ENCODE peak calls at places on chromosome 11, in nine cellular contexts. Q, K, V, R, E, B, I, O and P are unnamed samples.
A peak's percentile ranks its signal among the peaks of the same experiment; 100 is the strongest.

GRCh38 chr11:65435981-65436411 is 13.4 kb downstream of the NEAT1 start:
- DNase-seq in Q (no peak), K (no peak), V (peak; percentile 70), R (peak; percentile 41), E (no peak), B (no peak), I (peak; percentile 71), O (peak; percentile 61), P (peak; percentile 25)

GRCh38 chr11:60377737-60378136 is 595 bp upstream of the MS4A7 start:
- DNase-seq in Q (peak; percentile 60), K (peak; percentile 75), V (peak; percentile 66), R (no peak), E (peak; percentile 69), B (no peak), I (peak; percentile 53), O (no peak), P (no peak)

GRCh38 chr11:40269865-40270264 is 1189.6 kb downstream of the LRRC4C start:
- DNase-seq in Q (no peak), K (no peak), V (no peak), R (no peak), E (no peak), B (no peak), I (no peak), O (no peak), P (no peak)

GRCh38 chr11:75996523-75997272 is 181.7 kb downstream of the UVRAG start:
- DNase-seq in Q (no peak), K (no peak), V (no peak), R (no peak), E (no peak), B (no peak), I (no peak), O (no peak), P (peak; percentile 64)

GRCh38 chr11:72014761-72015320 is 16.1 kb downstream of the IL18BP start:
- DNase-seq in Q (no peak), K (no peak), V (no peak), R (no peak), E (no peak), B (no peak), I (peak; percentile 44), O (no peak), P (no peak)

GRCh38 chr11:19183641-19184040 is 18.1 kb downstream of the CSRP3 start:
- DNase-seq in Q (no peak), K (no peak), V (no peak), R (no peak), E (no peak), B (no peak), I (no peak), O (no peak), P (no peak)

GRCh38 chr11:133712235-133712634 is 133.1 kb downstream of the SPATA19 start:
- DNase-seq in Q (no peak), K (no peak), V (no peak), R (no peak), E (no peak), B (no peak), I (no peak), O (no peak), P (no peak)

GRCh38 chr11:68936676-68937620 is 33.3 kb downstream of the IGHMBP2 start:
- DNase-seq in Q (no peak), K (no peak), V (no peak), R (no peak), E (no peak), B (peak; percentile 49), I (no peak), O (no peak), P (no peak)

GRCh38 chr11:14417186-14417585 is 58.2 kb upstream of the RRAS2 start:
- DNase-seq in Q (no peak), K (no peak), V (no peak), R (no peak), E (no peak), B (no peak), I (no peak), O (no peak), P (no peak)

GRCh38 chr11:27390959-27391326 is 27.9 kb upstream of the CCDC34 start:
- DNase-seq in Q (no peak), K (no peak), V (no peak), R (no peak), E (no peak), B (no peak), I (no peak), O (no peak), P (no peak)
- H3K4me3 ChIP-seq in Q (no peak overlapping the region), K (no peak overlapping the region), V (no peak overlapping the region), R (no peak overlapping the region), E (no peak overlapping the region), B (no peak overlapping the region), I (no peak overlapping the region), O (no peak overlapping the region), P (no peak overlapping the region)

DNA sequence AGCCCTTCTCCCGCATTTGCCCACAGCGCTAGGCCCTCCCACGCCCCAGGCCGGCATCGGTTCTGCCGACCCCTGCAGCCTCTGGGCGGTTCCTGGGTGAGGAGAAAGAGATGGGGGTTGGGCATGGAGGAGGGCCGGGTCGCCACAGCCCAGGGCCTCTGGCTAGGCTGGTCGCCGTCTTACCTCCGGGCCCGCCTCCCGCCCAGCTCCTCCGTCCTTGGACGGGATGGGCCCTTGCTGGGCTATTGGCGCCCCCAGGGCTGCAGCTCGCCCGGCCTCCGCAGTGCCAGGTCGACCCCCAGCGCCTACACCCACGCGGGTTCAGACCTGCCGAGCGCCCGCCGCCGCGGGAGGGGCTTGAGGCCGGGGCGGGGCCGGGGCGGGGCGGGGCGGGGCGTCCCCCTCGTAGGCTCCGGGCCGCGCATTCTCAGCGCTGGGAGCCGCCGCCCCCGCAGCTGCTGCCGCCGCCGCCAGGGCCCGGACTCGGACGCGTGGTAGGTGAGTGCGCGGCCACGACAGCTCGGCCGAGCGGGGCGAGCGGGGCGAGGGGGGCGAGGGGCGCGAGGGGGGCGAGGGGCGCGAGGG is at the start of gene CD151:
- DNase-seq in Q (no peak), K (peak; percentile 79), V (no peak), R (peak; percentile 64), E (peak; percentile 49), B (peak; percentile 76), I (peak; percentile 44), O (no peak), P (peak; percentile 55)
- TF ChIP-seq POLR2A in Q (no peak), K (peak; percentile 59), V (peak; percentile 24), R (no peak), E (no peak), B (no peak), I (peak; percentile 17), O (no peak), P (no peak)

DNA sequence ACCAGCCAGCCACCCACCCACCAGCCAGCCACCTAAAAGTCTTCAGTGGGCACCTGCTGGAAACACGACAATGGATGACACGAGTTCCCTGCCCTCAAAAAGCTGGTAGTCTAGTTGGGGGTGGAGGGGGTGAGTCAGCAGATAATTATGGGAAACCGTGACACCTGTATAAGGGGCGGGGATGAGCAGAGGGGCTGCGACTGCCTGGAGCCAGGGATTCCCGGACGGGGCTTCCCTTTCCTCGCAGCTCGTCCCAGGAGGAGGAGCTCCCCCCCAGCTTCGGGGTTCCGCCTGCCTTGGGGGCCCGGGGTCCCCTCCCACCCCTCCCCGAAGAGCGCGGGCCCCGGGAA is 2.3 kb upstream of the RTN4RL2 start:
- DNase-seq in Q (no peak), K (no peak), V (no peak), R (no peak), E (no peak), B (no peak), I (no peak), O (no peak), P (no peak)
- H3K4me3 ChIP-seq in Q (peak overlapping the region; percentile 43), K (no peak overlapping the region), V (no peak overlapping the region), R (peak overlapping the region; percentile 23), E (peak overlapping the region; percentile 42), B (peak overlapping the region; percentile 53), I (peak overlapping the region; percentile 61), O (peak overlapping the region; percentile 46), P (no peak overlapping the region)

GRCh38 chr11:111796696-111797095 is 30.5 kb upstream of the PPP2R1B start:
- DNase-seq in Q (no peak), K (no peak), V (no peak), R (no peak), E (no peak), B (no peak), I (no peak), O (no peak), P (no peak)

GRCh38 chr11:111797145-111797581 is 31.0 kb upstream of the PPP2R1B start:
- DNase-seq in Q (no peak), K (peak; percentile 74), V (no peak), R (no peak), E (no peak), B (no peak), I (no peak), O (no peak), P (peak; percentile 53)

GRCh38 chr11:111793863-111794262 is 27.7 kb upstream of the PPP2R1B start:
- DNase-seq in Q (no peak), K (no peak), V (peak; percentile 76), R (no peak), E (no peak), B (no peak), I (no peak), O (no peak), P (no peak)

GRCh38 chr11:111792955-111793500 is 26.8 kb upstream of the PPP2R1B start:
- DNase-seq in Q (no peak), K (no peak), V (no peak), R (no peak), E (no peak), B (no peak), I (no peak), O (no peak), P (no peak)

DNA sequence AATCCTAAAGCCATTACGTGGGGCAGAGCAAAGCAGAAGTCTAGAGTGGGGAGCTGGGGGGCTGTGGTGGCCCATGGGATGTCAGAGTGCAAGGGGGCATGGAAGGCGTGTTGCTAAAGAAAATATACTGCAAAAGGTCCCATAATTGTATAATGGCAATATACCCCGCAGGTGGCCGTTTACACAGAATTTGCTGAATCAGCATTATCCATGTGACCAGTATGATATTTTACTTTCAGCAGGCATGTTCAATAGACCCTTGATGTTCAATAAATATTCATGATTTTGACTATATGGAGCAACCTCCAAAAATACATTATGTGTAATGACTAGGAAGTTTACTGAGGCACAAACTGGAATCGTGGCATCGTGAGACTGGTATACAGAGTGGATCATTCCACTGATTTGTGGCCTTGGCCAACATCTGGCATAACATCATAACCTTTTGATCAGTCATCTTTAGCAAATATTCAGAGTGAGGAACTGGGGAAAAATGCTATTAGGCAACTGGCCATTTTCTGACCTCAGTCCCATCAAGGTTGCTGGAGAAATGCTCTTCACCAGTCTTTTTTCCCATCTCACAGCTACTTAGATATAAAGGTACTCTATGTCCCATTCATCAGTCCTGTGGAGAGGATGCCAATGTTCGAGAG is 29.3 kb upstream of the PPP2R1B start:
- DNase-seq in Q (no peak), K (no peak), V (peak; percentile 69), R (no peak), E (no peak), B (no peak), I (no peak), O (no peak), P (no peak)
- TF ChIP-seq POLR2A in Q (no peak), K (no peak), V (no peak), R (no peak), E (no peak), B (no peak), I (no peak), O (no peak), P (no peak)